ENCODE peak calls at places on chromosomes 3 and 15, in six cellular contexts. N is K562, L is GM12892, Y is GM12878, D is GM12891, Z is HepG2. A is an unnamed sample.

GRCh38 chr15:74790080-74790916 is 8.4 kb downstream of the CSK start:
- DNase-seq in N (no peak), D (no peak), L (no peak), Y (no peak), Z (no peak), A (peak)

GRCh38 chr3:51773529-51773928 is 5.5 kb downstream of the IQCF6 start:
- DNase-seq in Z (no peak), N (no peak), D (no peak), L (no peak), Y (no peak), A (no peak)

GRCh38 chr15:95715116-95715888 is 615.2 kb upstream of the NR2F2 start:
- DNase-seq in N (no peak), Y (no peak), D (no peak), L (no peak), Z (no peak), A (no peak)

GRCh38 chr15:101407439-101407838 is 82.1 kb downstream of the PCSK6 start:
- DNase-seq in Z (no peak), N (no peak), Y (peak), L (peak), D (peak), A (no peak)

GRCh38 chr3:21783834-21784233 is 32.8 kb upstream of the ZNF385D start:
- DNase-seq in N (no peak), Y (no peak), L (no peak), Z (no peak), D (no peak), A (no peak)

GRCh38 chr15:76932090-76932966 is 779 bp downstream of the RCN2 start:
- DNase-seq in D (no peak), L (no peak), N (no peak), Z (no peak), Y (no peak), A (no peak)

GRCh38 chr3:101722394-101723173 is 1.8 kb upstream of the CEP97 start:
- DNase-seq in Z (no peak), Y (peak), L (peak), D (peak), N (no peak), A (no peak)

GRCh38 chr3:11465744-11466611 is 177.7 kb downstream of the VGLL4 start:
- DNase-seq in D (no peak), Y (no peak), N (no peak), L (no peak), Z (no peak), A (peak)

GRCh38 chr3:839981-840380 is 252.8 kb upstream of the CNTN6 start:
- DNase-seq in D (no peak), N (no peak), L (no peak), Z (no peak), Y (no peak), A (no peak)

GRCh38 chr3:31225923-31226322 is 306.8 kb upstream of the STT3B start:
- DNase-seq in Z (no peak), N (no peak), L (no peak), Y (no peak), D (no peak), A (no peak)

GRCh38 chr3:38112378-38112761 is 24.6 kb downstream of the ACAA1 start:
- DNase-seq in L (no peak), Z (no peak), Y (no peak), N (no peak), D (no peak), A (no peak)

GRCh38 chr3:171565133-171565532 is 104.9 kb upstream of the TNIK start:
- DNase-seq in L (no peak), D (no peak), Z (no peak), N (no peak), Y (no peak), A (no peak)

GRCh38 chr3:163490119-163490518 is 1588.2 kb downstream of the SI start:
- DNase-seq in Z (peak), L (no peak), Y (no peak), D (peak), N (peak), A (no peak)

GRCh38 chr3:69669070-69669469 is 70.2 kb upstream of the MITF start:
- DNase-seq in D (no peak), N (no peak), L (no peak), Z (no peak), Y (no peak), A (no peak)

GRCh38 chr3:113214227-113214626 is 2.9 kb downstream of the BOC start:
- DNase-seq in L (no peak), N (no peak), Y (no peak), Z (no peak), D (no peak), A (no peak)

GRCh38 chr3:159667261-159667660 is 321.4 kb upstream of the IL12A start:
- DNase-seq in D (no peak), Z (no peak), N (no peak), L (no peak), Y (no peak), A (no peak)

GRCh38 chr15:88845616-88846015 is 42.4 kb downstream of the ACAN start:
- DNase-seq in L (no peak), Z (no peak), N (no peak), D (no peak), Y (no peak), A (no peak)

GRCh38 chr3:125381314-125381713 is 6.2 kb upstream of the ZNF148 start:
- DNase-seq in L (no peak), N (no peak), Z (no peak), Y (no peak), D (no peak), A (no peak)

GRCh38 chr3:128710816-128711433 is 15.1 kb upstream of the RAB7A start:
- DNase-seq in Z (no peak), L (no peak), Y (no peak), N (no peak), D (no peak), A (no peak)

GRCh38 chr3:100402150-100402706 is 889 bp downstream of the LNP1 start:
- DNase-seq in L (no peak), N (no peak), Z (no peak), D (no peak), Y (no peak), A (peak)

GRCh38 chr15:100918690-100919480 is at the start of gene LRRK1:
- DNase-seq in Z (no peak), L (peak), Y (no peak), D (no peak), N (peak), A (peak)

GRCh38 chr3:184716652-184717607 is 5.1 kb upstream of the MAGEF1 start:
- DNase-seq in Z (peak), N (peak), L (no peak), Y (no peak), D (no peak), A (peak)

GRCh38 chr3:132605374-132605792 is 8.3 kb downstream of the ACKR4 start:
- DNase-seq in L (no peak), Z (no peak), D (no peak), Y (no peak), N (no peak), A (no peak)

GRCh38 chr3:127413871-127414270 is 126.0 kb upstream of the PRR20G start:
- DNase-seq in Z (no peak), N (no peak), D (no peak), L (no peak), Y (no peak), A (no peak)

GRCh38 chr15:88612186-88612796 is 8.8 kb upstream of the AEN start:
- DNase-seq in L (no peak), Y (no peak), D (no peak), N (no peak), Z (no peak), A (no peak)

GRCh38 chr15:60095711-60096110 is 91.6 kb downstream of the FOXB1 start:
- DNase-seq in D (no peak), Y (no peak), Z (no peak), L (no peak), N (no peak), A (no peak)

GRCh38 chr3:71173421-71173975 is 410.0 kb downstream of the FOXP1 start:
- DNase-seq in D (no peak), L (no peak), Z (no peak), N (no peak), Y (no peak), A (no peak)

GRCh38 chr3:187673012-187673411 is 2.8 kb upstream of the SST start:
- DNase-seq in Y (no peak), D (no peak), Z (no peak), N (no peak), L (no peak), A (no peak)

GRCh38 chr3:177827517-177828249 is 630.4 kb upstream of the TBL1XR1 start:
- DNase-seq in Z (peak), L (no peak), Y (no peak), N (no peak), D (no peak), A (no peak)

GRCh38 chr15:31452595-31453557 is 126.2 kb downstream of the KLF13 start:
- DNase-seq in D (no peak), N (no peak), Y (no peak), L (no peak), Z (no peak), A (no peak)

GRCh38 chr3:104604326-104605010 is 762.2 kb upstream of the ALCAM start:
- DNase-seq in Z (no peak), D (no peak), L (no peak), Y (no peak), N (no peak), A (no peak)

DNA sequence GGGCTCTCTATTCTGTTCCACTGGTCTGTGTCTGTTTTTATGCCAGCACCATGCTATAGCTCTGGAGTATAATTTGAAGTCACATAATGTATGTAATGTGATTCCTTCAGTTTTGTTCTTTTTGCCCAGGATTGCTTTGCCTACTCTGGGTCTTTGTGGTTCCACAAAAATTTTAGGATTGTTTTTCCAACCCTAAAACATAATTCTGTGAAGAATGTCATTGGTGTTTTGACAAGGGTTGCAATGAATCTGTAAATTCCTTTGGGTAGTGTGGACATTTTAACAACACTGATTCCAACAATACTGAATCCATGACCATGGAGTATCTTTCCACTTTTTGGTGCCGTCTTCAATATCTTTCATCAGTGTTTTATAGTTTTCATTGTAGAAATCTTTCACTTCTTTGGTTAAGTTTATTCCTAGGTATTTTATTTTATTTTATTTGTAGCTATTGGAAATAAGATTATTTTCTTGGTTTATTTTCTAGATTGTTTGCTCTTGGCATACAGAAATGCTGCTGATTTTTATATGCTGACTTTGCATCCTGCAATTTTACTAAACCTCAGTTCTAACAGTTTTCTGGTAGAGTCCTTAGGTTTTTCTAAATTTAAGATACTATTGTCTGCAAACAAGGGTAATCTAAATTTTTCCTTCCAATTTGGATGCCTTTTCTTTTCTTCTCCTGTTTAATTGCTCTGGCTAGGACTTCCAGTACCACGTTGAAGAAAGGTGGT is 29.7 kb downstream of the TJP1 start:
- DNase-seq in D (no peak), N (no peak), L (no peak), Z (no peak), Y (no peak), A (no peak)
- TF ChIP-seq TAF1 in D (no peak), N (no peak), L (no peak), Z (no peak), Y (no peak), A (no peak)

GRCh38 chr15:81504170-81504905 is 130.3 kb upstream of the TMC3 start:
- DNase-seq in N (no peak), L (no peak), Y (no peak), Z (no peak), D (no peak), A (no peak)
- TF ChIP-seq TAF1 in N (no peak), L (no peak), Y (no peak), Z (no peak), D (no peak), A (no peak)

GRCh38 chr15:47548986-47549385 is 168.3 kb upstream of the SEMA6D start:
- DNase-seq in D (no peak), N (no peak), Y (no peak), L (no peak), Z (no peak), A (no peak)
- TF ChIP-seq TAF1 in D (no peak), N (no peak), Y (no peak), L (no peak), Z (no peak), A (no peak)

GRCh38 chr3:142987080-142987700 is 14.2 kb upstream of the U2SURP start:
- DNase-seq in L (no peak), N (no peak), D (no peak), Y (no peak), Z (peak), A (peak)
- TF ChIP-seq TAF1 in L (no peak), N (no peak), D (no peak), Y (no peak), Z (no peak), A (no peak)

A was measured in SK-N-SH.